ENCODE peak calls at places on chromosomes 3 and 15, in six cellular contexts. S is AG10803, X is fibroblast of lung, W is kidney epithelial cell, G is astrocyte, I is upper lobe of right lung. Y is an unnamed sample.

GRCh38 chr15:69893863-69894262 is 203.9 kb downstream of the TLE3 start:
- DNase-seq in S (peak), W (no peak), X (peak), I (no peak), G (peak), Y (peak)

GRCh38 chr3:16370872-16371740 is 106.1 kb downstream of the OXNAD1 start:
- DNase-seq in I (no peak), G (peak), X (peak), W (no peak), S (no peak), Y (no peak)

GRCh38 chr3:94004301-94004910 is 24.0 kb downstream of the STX19 start:
- DNase-seq in G (peak), S (peak), W (peak), I (no peak), X (peak), Y (peak)

GRCh38 chr3:180457238-180457637 is 144.7 kb upstream of the TTC14 start:
- DNase-seq in W (no peak), G (no peak), S (no peak), X (no peak), I (no peak), Y (no peak)

GRCh38 chr3:123375014-123375940 is 73.6 kb downstream of the ADCY5 start:
- DNase-seq in G (no peak), I (peak), W (no peak), X (no peak), S (no peak), Y (no peak)

GRCh38 chr15:83733206-83733605 is 79.3 kb downstream of the ADAMTSL3 start:
- DNase-seq in W (peak), X (peak), G (peak), I (no peak), S (peak), Y (no peak)

GRCh38 chr15:48370460-48370859 is 39.2 kb downstream of the DUT start:
- DNase-seq in G (peak), W (no peak), X (peak), I (no peak), S (peak), Y (peak)

GRCh38 chr15:41105348-41106334 is 10.4 kb downstream of the INO80 start:
- DNase-seq in G (no peak), S (no peak), I (no peak), X (no peak), W (no peak), Y (no peak)

GRCh38 chr15:70206668-70207067 is 109.0 kb upstream of the TLE3 start:
- DNase-seq in G (no peak), X (no peak), I (peak), W (no peak), S (no peak), Y (no peak)

GRCh38 chr3:40324621-40325020 is 15.1 kb downstream of the EIF1B start:
- DNase-seq in I (no peak), G (no peak), X (peak), W (no peak), S (no peak), Y (no peak)

GRCh38 chr3:47133641-47134040 is 30.3 kb downstream of the SETD2 start:
- DNase-seq in X (no peak), G (no peak), I (no peak), S (no peak), W (no peak), Y (no peak)

GRCh38 chr15:25850154-25851111 is 12.7 kb downstream of the ATP10A start:
- DNase-seq in G (peak), X (peak), I (peak), S (peak), W (no peak), Y (no peak)

GRCh38 chr15:90412356-90413194 is 24.5 kb downstream of the IQGAP1 start:
- DNase-seq in W (no peak), I (no peak), S (peak), X (peak), G (peak), Y (peak)

GRCh38 chr15:41861736-41862356 is 23.2 kb downstream of the PLA2G4B start:
- DNase-seq in X (no peak), G (no peak), I (no peak), W (no peak), S (no peak), Y (no peak)

GRCh38 chr3:122691195-122691594 is 10.6 kb downstream of the PARP14 start:
- DNase-seq in I (no peak), S (peak), G (peak), X (peak), W (peak), Y (peak)

GRCh38 chr3:136938334-136938733 is 19.4 kb upstream of the IL20RB start:
- DNase-seq in I (no peak), W (no peak), S (peak), X (peak), G (peak), Y (no peak)

DNA sequence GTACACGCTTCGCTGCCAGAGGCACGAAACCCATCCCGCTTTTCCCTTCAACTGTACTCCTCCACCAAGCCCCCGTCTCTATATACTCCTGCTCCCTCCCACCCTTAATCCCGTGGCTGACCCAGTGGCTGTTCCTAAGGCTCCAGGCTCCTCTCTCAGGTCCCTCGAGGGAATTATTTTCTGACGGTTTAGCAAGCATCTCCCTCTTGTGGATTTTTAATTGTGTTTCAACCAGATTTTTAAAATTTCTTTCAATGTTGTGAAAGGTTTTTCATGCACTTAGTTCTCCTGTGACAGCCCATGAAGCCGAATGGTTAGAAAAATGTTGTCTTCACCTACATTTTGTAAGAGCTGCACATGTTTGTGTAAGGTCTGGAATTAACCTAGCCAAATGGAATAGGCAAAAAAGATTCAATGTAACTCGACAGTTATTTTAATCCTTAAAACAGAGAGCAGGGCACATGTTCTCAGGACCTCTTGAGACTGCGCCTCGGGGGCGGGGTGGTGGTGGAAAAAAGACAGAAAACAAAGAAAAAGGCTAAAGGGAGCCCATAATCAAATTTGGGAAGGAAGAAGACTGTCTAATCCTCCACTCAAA is 569 bp upstream of the CSNK1G1 start:
- DNase-seq in X (no peak), I (no peak), W (peak), G (peak), S (peak), Y (peak)
- TF ChIP-seq CTCF in X (peak), I (peak), W (peak), G (peak), S (peak), Y (peak)

GRCh38 chr15:66838671-66839239 is 136.7 kb downstream of the SMAD6 start:
- DNase-seq in I (no peak), G (peak), X (peak), W (no peak), S (peak), Y (no peak)
- TF ChIP-seq CTCF in I (peak), G (peak), X (peak), W (peak), S (peak), Y (peak)

GRCh38 chr3:52813810-52814209 is 16.7 kb downstream of the ITIH4 start:
- DNase-seq in S (no peak), I (no peak), W (no peak), X (no peak), G (no peak), Y (no peak)
- TF ChIP-seq CTCF in S (no peak), I (no peak), W (no peak), X (no peak), G (no peak), Y (no peak)

GRCh38 chr3:13500133-13500885 is 20.2 kb downstream of the HDAC11 start:
- DNase-seq in S (no peak), W (no peak), X (no peak), G (no peak), I (peak), Y (no peak)
- TF ChIP-seq CTCF in S (peak), W (peak), X (peak), G (peak), I (peak), Y (peak)

GRCh38 chr3:45838466-45838865 is 3.5 kb downstream of the LZTFL1 start:
- DNase-seq in X (no peak), S (no peak), I (no peak), W (no peak), G (no peak), Y (no peak)

GRCh38 chr3:45841380-45841700 is 579 bp downstream of the LZTFL1 start:
- DNase-seq in I (peak), X (peak), W (no peak), G (peak), S (peak), Y (no peak)

GRCh38 chr3:45842851-45843625 is 1.1 kb upstream of the LZTFL1 start:
- DNase-seq in W (no peak), X (no peak), S (no peak), I (no peak), G (no peak), Y (no peak)

DNA sequence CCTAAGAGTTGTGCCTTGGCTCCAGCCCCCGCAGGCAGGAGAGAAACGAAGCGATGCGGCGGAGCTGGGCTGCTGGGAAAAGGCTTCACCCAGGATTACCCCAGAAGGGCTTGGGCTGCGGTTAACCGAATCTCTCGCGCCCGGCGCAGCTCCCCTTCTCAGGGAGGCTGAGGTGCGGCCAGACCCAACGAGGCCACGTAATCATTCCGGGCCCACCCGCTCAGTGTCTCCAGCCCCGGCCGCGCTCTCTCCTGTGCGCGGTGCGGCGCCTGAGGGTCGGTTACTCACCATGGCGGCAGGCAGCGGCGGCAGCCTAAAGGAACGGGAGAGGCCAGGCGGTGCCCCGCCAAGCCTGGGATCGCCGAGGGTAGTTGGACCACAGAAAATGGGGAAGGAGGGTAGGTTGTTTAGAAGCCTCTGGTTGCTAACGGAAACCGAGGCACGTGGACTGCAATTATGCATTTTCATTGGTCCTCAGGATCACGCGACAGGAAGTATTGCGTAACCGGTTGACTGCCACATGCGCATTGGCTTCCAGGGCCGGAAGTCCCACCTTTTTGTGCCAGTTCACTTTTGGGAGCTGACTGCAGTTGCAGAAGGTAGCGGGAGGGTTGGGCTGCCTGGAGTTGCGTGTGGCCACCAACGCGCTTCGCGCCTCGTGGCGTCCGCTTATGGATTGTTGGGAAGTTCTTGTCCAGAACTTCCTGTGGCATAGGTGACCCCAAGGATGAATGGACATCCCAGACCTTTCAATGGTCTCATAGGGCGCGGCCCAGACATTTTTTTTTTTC is at the start of gene LZTFL1:
- DNase-seq in W (peak), S (peak), I (peak), G (peak), X (peak), Y (peak)
- TF ChIP-seq CTCF in W (no peak), S (no peak), I (no peak), G (no peak), X (no peak), Y (no peak)